ENCODE peak calls at places on chromosomes 11 and 22, in eight cellular contexts. G is mucosa of descending colon; E is upper lobe of right lung; R is lower lobe of right lung; Z is CD8-positive, alpha-beta T cell; F is right lobe of liver; I is stimulated activated naive CD8-positive, alpha-beta T cell treated with anti-CD3 and anti-CD28 coated beads, Interleukin-15, Interleukin-2, amounts not matched to agents 100 U/mL and 50 U/mL, for 24 hours; P is IMR-90. M is an unnamed sample.

GRCh38 chr11:133679896-133680295 is 147.6 kb upstream of the OPCML start:
- ATAC-seq in P (no peak), Z (no peak), E (no peak), F (no peak), I (no peak), R (no peak), G (no peak), M (no peak)

GRCh38 chr11:120688166-120688565 is 176.6 kb downstream of the GRIK4 start:
- ATAC-seq in E (peak), F (no peak), G (no peak), R (peak), Z (no peak), P (no peak), I (no peak), M (no peak)

GRCh38 chr11:22878604-22879003 is 18.3 kb upstream of the CCDC179 start:
- ATAC-seq in G (no peak), I (no peak), E (no peak), Z (no peak), R (no peak), F (no peak), P (no peak), M (no peak)

GRCh38 chr11:16933756-16934603 is 80.2 kb downstream of the PLEKHA7 start:
- ATAC-seq in P (no peak), E (peak), R (no peak), Z (no peak), G (no peak), F (peak), I (no peak), M (no peak)

GRCh38 chr11:64649304-64649703 is 58.3 kb downstream of the SLC22A12 start:
- ATAC-seq in R (no peak), I (no peak), P (no peak), Z (no peak), G (peak), E (no peak), F (peak), M (no peak)

GRCh38 chr22:45179276-45180049 is 15.7 kb downstream of the NUP50 start:
- ATAC-seq in P (no peak), E (no peak), F (peak), I (peak), G (no peak), Z (peak), R (no peak), M (peak)

GRCh38 chr22:42492323-42492690 is 27.3 kb downstream of the RRP7A start:
- ATAC-seq in G (no peak), E (no peak), F (no peak), P (no peak), I (no peak), Z (no peak), R (no peak), M (no peak)

GRCh38 chr22:30015229-30015797 is 65.0 kb upstream of the HORMAD2 start:
- ATAC-seq in F (no peak), Z (no peak), R (no peak), P (no peak), I (no peak), E (no peak), G (no peak), M (no peak)

GRCh38 chr11:125214466-125215204 is 50.1 kb downstream of the PKNOX2 start:
- ATAC-seq in R (peak), F (peak), P (no peak), I (no peak), G (peak), Z (no peak), E (no peak), M (no peak)

GRCh38 chr11:31702966-31703365 is 108.2 kb downstream of the PAX6 start:
- ATAC-seq in F (no peak), R (no peak), G (no peak), E (no peak), P (peak), Z (no peak), I (no peak), M (no peak)

GRCh38 chr11:112339566-112339965 is 78.9 kb upstream of the PLET1 start:
- ATAC-seq in P (no peak), I (no peak), F (no peak), G (no peak), R (no peak), Z (no peak), E (no peak), M (no peak)

GRCh38 chr11:116882386-116882785 is 45.0 kb upstream of the APOA1 start:
- ATAC-seq in E (no peak), I (peak), R (no peak), P (peak), Z (no peak), F (no peak), G (no peak), M (peak)

M was measured in activated T-helper 17 cell treated with anti-CD3 and anti-CD28 coated beads, Interleukin-2, amount 50 U/mL, for 72 hours.